ENCODE peak calls at places on chromosomes 13 and 19, in nine cellular contexts. G, B, Y, I, W, Z, O, X and N are unnamed samples.

GRCh38 chr13:65597839-65598818 is 1632.0 kb downstream of the PCDH9 start:
- DNase-seq in B (no peak), I (peak), X (peak), W (peak), Y (no peak), G (no peak), Z (no peak), O (no peak), N (peak)

GRCh38 chr13:49026851-49027250 is 51.1 kb downstream of the FNDC3A start:
- DNase-seq in B (no peak), I (peak), G (no peak), O (no peak), W (no peak), Z (no peak), X (peak), Y (no peak), N (no peak)

GRCh38 chr19:33306191-33306590 is 3.9 kb upstream of the CEBPA start:
- DNase-seq in Z (no peak), I (no peak), B (no peak), G (no peak), W (no peak), X (no peak), O (no peak), Y (no peak), N (no peak)

GRCh38 chr13:27793377-27794074 is 1.2 kb downstream of the GSX1 start:
- DNase-seq in O (no peak), W (no peak), Y (no peak), X (no peak), I (no peak), Z (no peak), G (no peak), B (no peak), N (no peak)

GRCh38 chr13:32086366-32086765 is 54.8 kb downstream of the FRY start:
- DNase-seq in W (peak), G (no peak), I (peak), B (no peak), X (peak), Y (no peak), O (no peak), Z (no peak), N (no peak)

GRCh38 chr19:30670011-30670329 is 297.8 kb downstream of the ZNF536 start:
- DNase-seq in G (no peak), Z (no peak), W (no peak), X (no peak), B (no peak), I (no peak), Y (no peak), O (no peak), N (no peak)

GRCh38 chr13:32309812-32310706 is 5.1 kb downstream of the ZAR1L start:
- DNase-seq in X (peak), Y (no peak), Z (peak), B (peak), G (peak), O (peak), W (peak), I (peak), N (peak)

GRCh38 chr13:79668353-79668752 is 187.4 kb downstream of the NDFIP2 start:
- DNase-seq in B (no peak), Z (no peak), I (no peak), G (no peak), W (no peak), Y (no peak), X (no peak), O (no peak), N (no peak)

GRCh38 chr19:39158646-39159260 is 33.2 kb downstream of the PAK4 start:
- DNase-seq in X (no peak), G (no peak), W (no peak), Z (no peak), B (peak), Y (no peak), O (no peak), I (no peak), N (no peak)

GRCh38 chr19:39156230-39156890 is 30.8 kb downstream of the PAK4 start:
- DNase-seq in X (peak), W (no peak), B (peak), I (no peak), Y (no peak), G (peak), O (no peak), Z (no peak), N (peak)

GRCh38 chr19:39157275-39157996 is 31.9 kb downstream of the PAK4 start:
- DNase-seq in W (no peak), O (no peak), G (no peak), I (peak), X (peak), B (no peak), Z (no peak), Y (no peak), N (peak)

GRCh38 chr19:39156891-39157230 is 31.3 kb downstream of the PAK4 start:
- DNase-seq in B (no peak), Y (no peak), W (no peak), G (no peak), I (no peak), O (no peak), Z (no peak), X (no peak), N (no peak)

GRCh38 chr19:39157997-39158389 is 32.4 kb downstream of the PAK4 start:
- DNase-seq in Y (no peak), I (no peak), G (no peak), X (no peak), B (no peak), W (no peak), Z (no peak), O (no peak), N (no peak)
- H3K4me2 ChIP-seq in Y (no peak), I (peak), G (no peak), X (peak), B (no peak), W (no peak), Z (no peak), O (no peak), N (peak)

DNA sequence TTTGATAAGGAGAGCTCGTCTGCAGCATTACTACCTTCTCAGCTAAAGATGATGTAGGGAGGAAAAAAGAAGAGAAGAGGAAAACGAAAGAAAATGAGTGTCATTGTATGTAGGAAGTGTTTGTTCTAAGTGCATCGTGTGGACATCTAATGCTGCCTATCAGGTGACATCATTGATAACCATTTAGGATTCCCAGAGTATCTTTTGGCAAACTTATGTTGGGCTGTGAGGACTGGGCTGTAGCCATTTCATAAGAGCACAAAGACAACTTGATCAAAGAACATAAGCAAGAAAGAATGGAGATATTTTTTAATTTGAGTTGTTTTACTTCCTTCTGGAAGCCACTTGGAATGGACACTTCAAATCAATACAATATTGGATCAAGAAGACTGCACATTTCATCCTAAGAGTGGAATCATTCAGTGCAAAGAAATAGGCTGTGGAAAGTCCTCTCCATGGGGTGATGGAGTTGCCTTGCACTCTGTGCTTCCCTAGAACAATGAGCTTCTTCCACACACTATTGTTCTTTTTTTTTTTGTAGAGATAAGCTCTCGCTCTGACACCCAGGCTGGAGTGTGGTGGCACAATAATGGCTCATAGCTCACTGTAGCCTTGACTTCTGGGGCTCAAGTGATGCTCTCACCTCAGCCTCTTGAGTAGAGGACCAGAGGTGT is 52.4 kb upstream of the UBL3 start:
- DNase-seq in I (no peak), Y (no peak), B (no peak), Z (no peak), O (no peak), X (no peak), G (no peak), W (no peak), N (no peak)
- H3K4me2 ChIP-seq in I (peak), Y (no peak), B (no peak), Z (peak), O (no peak), X (peak), G (peak), W (no peak), N (peak)

GRCh38 chr13:40217675-40218074 is 448.8 kb downstream of the FOXO1 start:
- DNase-seq in X (no peak), I (peak), O (no peak), Y (no peak), W (no peak), G (no peak), B (no peak), Z (no peak), N (no peak)
- H3K4me2 ChIP-seq in X (no peak), I (no peak), O (no peak), Y (no peak), W (no peak), G (no peak), B (no peak), Z (no peak), N (no peak)

GRCh38 chr19:1087813-1088418 is 7.3 kb downstream of the POLR2E start:
- DNase-seq in Y (no peak), Z (no peak), B (no peak), I (no peak), G (no peak), W (no peak), X (no peak), O (no peak), N (no peak)
- H3K4me2 ChIP-seq in Y (no peak), Z (no peak), B (no peak), I (no peak), G (no peak), W (no peak), X (no peak), O (no peak), N (no peak)

DNA sequence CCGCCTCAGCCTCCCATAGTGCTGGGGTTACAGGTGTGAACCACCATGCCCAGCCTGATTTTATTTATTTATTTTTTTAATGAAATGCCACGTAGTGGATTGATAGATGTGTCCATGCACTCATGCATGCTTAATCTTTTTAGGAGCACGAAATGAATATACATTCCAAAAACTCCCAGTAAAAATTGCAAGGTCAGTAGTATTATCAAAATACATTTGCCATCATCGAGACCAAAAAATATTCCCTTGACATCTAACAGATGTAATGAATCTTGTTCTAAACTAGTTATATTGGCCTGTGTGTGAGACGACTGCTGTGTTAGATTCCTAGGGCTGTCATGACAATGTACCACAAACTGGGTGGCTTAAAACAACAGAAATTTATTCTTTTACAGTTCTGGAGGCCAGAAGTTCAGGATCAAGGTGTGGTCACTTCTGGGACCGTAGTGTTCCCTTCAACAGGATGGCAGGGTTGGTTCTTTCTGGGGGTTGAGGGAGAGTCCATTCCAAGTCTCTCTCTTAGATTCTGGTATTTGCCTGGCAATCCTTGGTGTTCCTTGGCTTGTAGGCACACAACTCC is 56.1 kb upstream of the UBL3 start:
- DNase-seq in G (no peak), I (no peak), Y (no peak), Z (no peak), B (no peak), O (no peak), X (no peak), W (no peak), N (no peak)
- H3K4me2 ChIP-seq in G (no peak), I (no peak), Y (no peak), Z (no peak), B (no peak), O (no peak), X (no peak), W (no peak), N (no peak)

DNA sequence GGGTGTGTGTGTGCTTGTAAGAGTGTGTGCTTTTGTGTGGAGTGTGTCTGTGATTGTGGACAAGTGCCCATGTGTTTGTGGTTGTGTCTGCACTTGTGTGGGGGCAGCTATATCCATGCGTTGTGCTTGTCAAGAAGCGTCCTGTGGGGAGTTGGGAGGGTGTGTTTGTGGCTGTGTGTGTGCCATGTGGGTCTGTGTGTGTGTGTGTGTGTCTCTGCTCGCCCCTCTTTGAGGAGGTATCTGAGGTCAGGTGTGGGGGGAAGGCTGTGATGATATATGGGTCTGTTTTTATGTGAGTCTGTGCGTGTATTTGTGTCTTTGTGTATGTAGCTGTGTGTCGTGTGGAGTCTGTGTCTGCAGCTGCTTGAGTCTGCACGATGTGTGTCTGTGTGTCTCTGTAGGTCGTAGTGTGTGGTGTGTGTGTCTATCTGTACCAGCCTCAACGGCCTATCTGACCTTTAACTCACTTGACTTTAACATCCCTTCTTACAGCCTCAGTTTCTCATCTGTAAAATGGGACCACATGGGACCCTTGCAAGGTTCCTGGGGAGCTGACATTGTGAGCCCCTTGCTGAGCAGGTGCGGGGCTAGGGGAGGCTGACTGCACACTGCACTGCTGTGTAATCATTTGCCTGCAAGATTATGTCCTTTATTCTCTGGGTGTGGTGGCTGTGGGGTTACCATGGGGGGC is 4.0 kb upstream of the NFIC start:
- DNase-seq in X (no peak), I (no peak), Z (no peak), Y (no peak), B (no peak), W (no peak), O (no peak), G (no peak), N (no peak)
- H3K4me2 ChIP-seq in X (no peak), I (peak), Z (no peak), Y (no peak), B (peak), W (no peak), O (no peak), G (no peak), N (peak)

GRCh38 chr19:54426291-54426918 is 11.1 kb downstream of the TTYH1 start:
- DNase-seq in W (peak), G (peak), Z (no peak), B (peak), Y (no peak), I (no peak), O (no peak), X (no peak), N (no peak)
- H3K4me2 ChIP-seq in W (no peak), G (peak), Z (no peak), B (no peak), Y (no peak), I (no peak), O (no peak), X (no peak), N (no peak)

GRCh38 chr13:52931913-52932312 is 83.5 kb upstream of the PCDH8 start:
- DNase-seq in I (no peak), B (no peak), W (peak), Z (no peak), O (no peak), G (no peak), X (no peak), Y (no peak), N (no peak)
- H3K4me2 ChIP-seq in I (no peak), B (no peak), W (peak), Z (no peak), O (no peak), G (no peak), X (no peak), Y (no peak), N (peak)

DNA sequence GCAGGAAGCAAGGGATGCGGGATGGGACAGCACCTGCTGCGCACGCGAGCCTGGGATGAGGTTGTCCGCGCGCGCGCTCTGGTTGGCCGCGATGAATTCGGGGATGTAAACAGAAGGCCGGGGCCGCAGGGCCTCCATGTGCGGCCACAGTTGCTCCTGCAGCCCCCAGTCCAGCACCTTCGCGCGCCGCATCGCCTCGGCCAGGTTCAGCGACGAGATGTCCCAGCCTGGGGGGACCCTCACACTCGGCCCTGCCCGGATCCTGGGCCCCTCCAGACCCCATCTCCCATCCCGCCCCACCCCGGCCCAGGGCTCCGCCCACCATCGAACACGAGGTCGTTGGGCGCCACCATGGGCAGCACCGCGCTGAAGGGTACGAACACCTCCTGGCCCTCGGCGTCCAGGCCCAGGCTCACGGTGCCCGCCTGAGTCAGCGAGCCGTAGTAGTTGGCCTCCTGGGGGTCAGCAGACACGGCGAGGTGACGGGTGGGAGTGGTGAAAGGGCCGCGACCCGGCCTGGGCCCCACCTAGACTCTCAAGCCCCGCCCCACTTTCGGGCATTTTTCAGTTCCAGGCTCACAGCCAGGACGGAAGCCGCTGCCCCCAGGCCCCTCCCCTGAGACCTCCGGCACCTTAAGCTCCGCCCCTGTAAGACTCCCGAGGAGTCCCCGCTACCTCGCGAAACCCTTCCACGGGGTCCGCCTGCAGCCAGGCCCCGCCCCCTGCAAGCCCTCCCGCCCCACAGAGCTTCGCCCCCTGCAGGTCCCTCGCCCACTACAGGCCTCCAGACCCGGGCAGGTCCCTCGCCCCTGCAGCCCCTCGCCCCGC is 1.1 kb downstream of the ISYNA1 start:
- DNase-seq in X (peak), G (peak), I (peak), O (peak), Z (peak), W (peak), B (peak), Y (no peak), N (peak)
- H3K4me2 ChIP-seq in X (peak), G (peak), I (peak), O (peak), Z (peak), W (peak), B (peak), Y (peak), N (peak)